ENCODE peak calls at places on chromosomes 7 and 10, in eight cellular contexts. A, J, L, T, Y, F, O and E are unnamed samples.

GRCh38 chr7:130961128-130961601 is 227.2 kb upstream of the KLF14 start:
- DNase-seq in A (no peak), J (peak), L (no peak), T (peak), Y (peak), F (no peak), O (peak), E (peak)

GRCh38 chr7:19181634-19182033 is 36.4 kb upstream of the FERD3L start:
- DNase-seq in A (no peak), J (no peak), L (no peak), T (no peak), Y (no peak), F (no peak), O (peak), E (no peak)

GRCh38 chr10:63489838-63490237 is 24.1 kb upstream of the JMJD1C start:
- DNase-seq in A (no peak), J (no peak), L (no peak), T (no peak), Y (no peak), F (no peak), O (no peak), E (no peak)

GRCh38 chr7:39714447-39715091 is 91.2 kb downstream of the RALA start:
- DNase-seq in A (no peak), J (no peak), L (no peak), T (no peak), Y (no peak), F (no peak), O (no peak), E (no peak)

GRCh38 chr7:21051865-21052264 is 265.2 kb upstream of the SP8 start:
- DNase-seq in A (no peak), J (no peak), L (no peak), T (no peak), Y (no peak), F (no peak), O (no peak), E (no peak)

GRCh38 chr10:60733189-60733815 is 45.0 kb upstream of the CDK1 start:
- DNase-seq in A (peak), J (peak), L (no peak), T (no peak), Y (no peak), F (peak), O (no peak), E (peak)

GRCh38 chr7:139570119-139570518 is 46.6 kb downstream of the CLEC2L start:
- DNase-seq in A (no peak), J (no peak), L (no peak), T (no peak), Y (no peak), F (no peak), O (no peak), E (no peak)

GRCh38 chr7:132465516-132465915 is 110.8 kb downstream of the PLXNA4 start:
- DNase-seq in A (no peak), J (no peak), L (no peak), T (no peak), Y (no peak), F (no peak), O (no peak), E (no peak)

GRCh38 chr10:47406870-47407648 is 23.0 kb upstream of the ZNF488 start:
- DNase-seq in A (peak), J (no peak), L (peak), T (no peak), Y (peak), F (no peak), O (peak), E (no peak)

GRCh38 chr10:31745612-31746376 is 182.8 kb downstream of the ARHGAP12 start:
- DNase-seq in A (no peak), J (no peak), L (no peak), T (no peak), Y (peak), F (no peak), O (peak), E (no peak)

GRCh38 chr10:105291571-105291970 is 650.5 kb downstream of the SORCS3 start:
- DNase-seq in A (no peak), J (no peak), L (no peak), T (no peak), Y (no peak), F (no peak), O (no peak), E (no peak)

GRCh38 chr10:132373241-132373955 is 23.6 kb upstream of the PWWP2B start:
- DNase-seq in A (no peak), J (no peak), L (no peak), T (no peak), Y (no peak), F (peak), O (no peak), E (no peak)

GRCh38 chr7:47501406-47501805 is 80.5 kb downstream of the TNS3 start:
- DNase-seq in A (no peak), J (no peak), L (no peak), T (no peak), Y (peak), F (no peak), O (peak), E (no peak)

GRCh38 chr7:39336457-39336856 is 229.7 kb upstream of the YAE1 start:
- DNase-seq in A (no peak), J (no peak), L (no peak), T (no peak), Y (no peak), F (no peak), O (peak), E (no peak)

GRCh38 chr10:67385566-67385965 is 310.4 kb downstream of the CTNNA3 start:
- DNase-seq in A (no peak), J (no peak), L (no peak), T (no peak), Y (no peak), F (no peak), O (no peak), E (no peak)

GRCh38 chr7:98755138-98755898 is 114.5 kb downstream of the TMEM130 start:
- DNase-seq in A (no peak), J (no peak), L (no peak), T (no peak), Y (no peak), F (no peak), O (no peak), E (no peak)

GRCh38 chr7:50588937-50589336 is 23.7 kb upstream of the DDC start:
- DNase-seq in A (no peak), J (no peak), L (no peak), T (no peak), Y (no peak), F (no peak), O (no peak), E (no peak)
- TF ChIP-seq CTCF in A (peak), J (no peak), L (no peak), T (no peak), Y (peak), F (no peak), O (peak), E (no peak)

DNA sequence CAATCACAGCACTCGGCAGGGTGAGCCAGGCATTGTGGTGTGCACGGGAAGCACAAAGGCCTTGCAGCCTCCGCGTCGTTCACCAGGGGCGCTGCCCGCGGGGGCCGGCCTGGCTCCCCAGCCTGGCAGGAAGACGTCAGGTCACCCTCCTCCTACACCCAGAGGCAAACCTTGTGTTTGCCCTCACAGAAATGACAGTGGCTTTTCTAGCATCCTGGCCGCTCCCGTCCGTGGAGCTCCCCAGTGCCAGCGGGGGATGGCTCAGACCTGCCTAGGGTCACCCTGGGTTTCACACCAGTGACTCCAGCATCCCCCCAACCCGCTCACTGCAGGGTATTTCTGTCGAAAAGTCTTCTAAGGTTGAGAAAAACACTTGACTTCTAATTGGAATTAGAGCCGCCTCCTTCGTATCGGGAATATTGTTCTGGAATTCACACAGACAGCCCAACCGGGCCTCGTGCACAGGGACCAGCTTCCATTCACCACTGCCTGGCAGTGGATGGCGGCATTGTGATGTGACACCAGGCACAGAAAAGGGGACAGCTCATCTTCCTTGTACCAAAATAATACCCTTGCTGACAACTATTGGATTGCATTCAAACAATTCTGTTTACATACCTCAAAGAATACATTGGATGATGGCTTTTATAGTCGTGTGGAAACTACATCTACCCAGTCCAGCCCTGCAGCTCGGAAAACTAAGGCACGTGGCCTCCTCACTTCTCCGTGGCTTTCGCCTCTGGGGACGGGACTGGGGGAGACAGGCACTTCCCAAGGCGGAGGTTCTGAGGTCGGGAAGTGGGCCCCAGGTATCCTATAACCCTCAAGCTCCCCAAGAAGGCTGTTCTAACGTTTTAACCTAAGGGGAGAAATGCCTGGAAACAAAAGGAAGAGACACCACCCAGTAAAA is 109.0 kb downstream of the EBF3 start:
- DNase-seq in A (no peak), J (no peak), L (no peak), T (no peak), Y (no peak), F (no peak), O (no peak), E (no peak)
- TF ChIP-seq CTCF in A (no peak), J (no peak), L (no peak), T (no peak), Y (no peak), F (no peak), O (no peak), E (no peak)

GRCh38 chr10:89665302-89665701 is 20.3 kb upstream of the PANK1 start:
- DNase-seq in A (no peak), J (no peak), L (no peak), T (no peak), Y (no peak), F (no peak), O (no peak), E (no peak)

GRCh38 chr10:89670926-89671325 is 25.9 kb upstream of the PANK1 start:
- DNase-seq in A (no peak), J (no peak), L (no peak), T (no peak), Y (peak), F (no peak), O (no peak), E (no peak)

GRCh38 chr10:89666138-89666537 is 21.1 kb upstream of the PANK1 start:
- DNase-seq in A (no peak), J (no peak), L (no peak), T (no peak), Y (no peak), F (no peak), O (no peak), E (no peak)

GRCh38 chr10:89669985-89670384 is 24.9 kb upstream of the PANK1 start:
- DNase-seq in A (no peak), J (no peak), L (no peak), T (no peak), Y (no peak), F (no peak), O (no peak), E (no peak)

DNA sequence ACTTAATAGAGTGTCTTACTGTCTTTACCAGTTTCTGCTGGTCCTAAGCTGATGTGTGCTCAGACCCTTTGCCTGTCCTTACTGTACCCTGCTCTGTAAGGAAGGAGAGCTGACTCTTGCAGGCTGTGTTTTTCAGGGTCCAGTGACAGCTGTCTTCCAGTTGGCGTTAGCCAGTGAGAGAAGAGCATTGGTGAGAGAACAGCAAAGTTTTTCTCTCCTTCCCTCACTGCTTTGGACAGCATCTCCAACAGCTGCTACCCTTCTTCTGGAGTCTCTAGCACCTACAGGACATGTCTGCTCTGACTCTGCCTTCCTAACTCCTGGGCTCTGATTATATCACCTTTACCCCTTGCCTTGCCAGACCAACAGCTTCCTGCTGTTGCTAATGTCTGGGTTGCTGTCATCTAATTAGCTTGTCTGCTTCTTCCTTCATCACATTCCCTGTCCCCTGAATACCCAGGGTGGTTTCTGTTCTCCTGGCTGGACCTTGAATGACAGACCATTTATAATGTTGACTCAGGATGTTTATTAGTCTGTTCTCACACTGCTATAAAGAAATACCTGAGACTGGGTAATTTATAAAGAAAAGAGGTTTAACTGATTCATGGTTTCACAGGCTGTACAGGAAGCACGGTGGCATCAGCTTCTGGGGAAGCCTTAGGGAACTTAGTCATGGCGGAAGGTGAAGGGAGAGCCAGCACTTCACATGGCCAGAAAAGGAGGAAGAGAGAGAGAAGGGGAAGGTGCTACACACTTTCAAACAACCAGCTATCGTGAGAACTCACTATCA is 23.5 kb upstream of the PANK1 start:
- DNase-seq in A (no peak), J (no peak), L (no peak), T (no peak), Y (no peak), F (no peak), O (no peak), E (no peak)
- TF ChIP-seq CTCF in A (no peak), J (no peak), L (no peak), T (no peak), Y (no peak), F (no peak), O (no peak), E (no peak)

GRCh38 chr7:116093516-116094301 is 63.1 kb upstream of the TFEC start:
- DNase-seq in A (no peak), J (no peak), L (no peak), T (no peak), Y (no peak), F (no peak), O (no peak), E (no peak)

GRCh38 chr7:116098175-116098574 is 67.6 kb upstream of the TFEC start:
- DNase-seq in A (no peak), J (no peak), L (no peak), T (no peak), Y (no peak), F (no peak), O (no peak), E (no peak)

GRCh38 chr7:116101709-116102108 is 71.1 kb upstream of the TFEC start:
- DNase-seq in A (no peak), J (no peak), L (no peak), T (no peak), Y (peak), F (no peak), O (peak), E (no peak)

DNA sequence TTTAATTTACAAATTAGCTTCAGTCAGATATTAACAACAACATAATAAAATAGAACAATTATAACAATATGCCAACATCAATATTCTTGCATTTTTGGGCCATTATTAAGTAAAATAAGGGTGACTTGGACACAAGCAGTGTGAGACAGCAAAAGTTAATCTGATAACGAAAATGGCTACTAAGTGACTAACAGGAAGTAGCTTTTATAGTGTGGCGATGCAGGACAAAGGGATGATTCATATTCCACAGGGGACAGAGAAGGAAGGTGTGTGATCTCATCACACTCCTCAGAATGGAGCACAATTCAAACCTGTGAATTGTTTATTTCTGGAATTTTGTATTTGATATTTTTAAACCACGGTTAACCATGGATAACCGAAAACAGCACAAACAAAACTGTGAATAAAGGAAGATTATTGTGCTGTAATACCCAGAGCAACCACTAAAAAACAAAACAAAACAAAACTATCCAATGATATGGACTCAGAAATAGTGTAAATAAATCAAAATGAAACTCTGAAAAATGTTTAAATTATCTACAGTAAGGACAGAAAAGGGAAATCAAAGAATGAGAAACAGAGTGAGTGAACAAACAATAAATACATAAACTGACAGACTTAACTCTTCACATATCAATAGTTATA is 66.9 kb upstream of the TFEC start:
- DNase-seq in A (no peak), J (no peak), L (no peak), T (no peak), Y (peak), F (no peak), O (peak), E (no peak)
- TF ChIP-seq CTCF in A (no peak), J (peak), L (no peak), T (no peak), Y (peak), F (peak), O (peak), E (no peak)

GRCh38 chr7:4103352-4104091 is 578.6 kb upstream of the FOXK1 start:
- DNase-seq in A (no peak), J (no peak), L (no peak), T (no peak), Y (no peak), F (no peak), O (no peak), E (no peak)
- TF ChIP-seq CTCF in A (no peak), J (no peak), L (no peak), T (no peak), Y (no peak), F (peak), O (no peak), E (no peak)

DNA sequence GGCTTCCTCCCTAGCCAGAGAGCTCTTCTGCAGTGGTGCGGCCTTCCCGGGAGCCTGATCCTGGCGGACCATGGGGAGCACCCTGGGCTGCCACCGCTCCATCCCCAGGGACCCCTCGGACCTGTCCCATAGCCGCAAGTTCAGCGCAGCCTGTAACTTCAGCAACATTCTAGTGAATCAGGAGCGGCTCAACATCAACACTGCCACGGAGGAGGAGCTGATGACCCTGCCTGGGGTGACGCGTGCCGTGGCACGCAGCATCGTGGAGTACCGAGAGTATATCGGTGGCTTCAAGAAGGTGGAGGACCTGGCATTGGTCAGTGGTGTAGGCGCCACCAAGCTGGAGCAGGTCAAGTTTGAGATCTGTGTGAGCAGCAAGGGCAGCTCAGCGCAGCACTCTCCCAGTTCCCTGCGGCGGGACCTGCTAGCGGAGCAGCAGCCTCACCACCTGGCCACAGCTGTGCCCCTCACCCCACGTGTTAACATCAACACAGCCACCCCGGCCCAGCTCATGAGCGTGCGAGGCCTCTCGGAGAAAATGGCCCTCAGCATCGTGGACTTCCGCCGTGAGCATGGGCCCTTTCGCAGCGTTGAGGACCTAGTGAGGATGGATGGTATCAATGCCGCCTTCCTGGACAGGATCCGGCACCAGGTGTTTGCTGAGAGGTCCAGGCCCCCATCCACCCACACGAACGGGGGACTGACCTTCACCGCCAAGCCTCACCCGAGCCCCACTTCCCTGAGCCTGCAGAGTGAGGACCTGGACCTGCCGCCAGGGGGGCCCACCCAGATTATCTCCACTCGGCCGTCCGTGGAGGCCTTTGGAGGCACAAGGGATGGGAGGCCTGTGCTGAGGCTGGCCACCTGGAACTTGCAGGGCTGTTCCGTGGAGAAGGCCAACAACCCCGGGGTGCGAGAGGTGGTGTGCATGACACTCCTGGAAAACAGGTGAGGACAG is 1.5 kb downstream of the EEPD1 start:
- DNase-seq in A (peak), J (peak), L (no peak), T (no peak), Y (no peak), F (no peak), O (no peak), E (no peak)
- TF ChIP-seq CTCF in A (no peak), J (no peak), L (no peak), T (no peak), Y (no peak), F (no peak), O (no peak), E (no peak)

GRCh38 chr7:103989785-103990775 is 622 bp upstream of the RELN start:
- DNase-seq in A (peak), J (peak), L (no peak), T (no peak), Y (peak), F (peak), O (peak), E (no peak)
- TF ChIP-seq CTCF in A (no peak), J (no peak), L (no peak), T (no peak), Y (no peak), F (no peak), O (no peak), E (no peak)

GRCh38 chr10:102628451-102628911 is 15.8 kb upstream of the TRIM8 start:
- DNase-seq in A (peak), J (no peak), L (no peak), T (no peak), Y (no peak), F (no peak), O (peak), E (no peak)
- TF ChIP-seq CTCF in A (no peak), J (no peak), L (no peak), T (no peak), Y (peak), F (no peak), O (no peak), E (no peak)